ENCODE peak calls at places on chromosomes 3 and 15, in six cellular contexts. One of them, this sample, is unnamed.

GRCh38 chr15:48721061-48721810 is 75.7 kb upstream of the FBN1 start:
- DNase-seq in activated CD4-positive, alpha-beta T cell treated with anti-CD3 and anti-CD28 coated beads for 1 hour: no peak
- DNase-seq in activated T-cell treated with anti-CD3 and anti-CD28 coated beads for 48 hours: no peak
- DNase-seq in HCT116: no peak
- DNase-seq in CD14-positive monocyte: no peak
- DNase-seq in fibroblast of the aortic adventitia: peak
- DNase-seq in this sample: no peak

GRCh38 chr15:64865126-64865997 is 23.6 kb downstream of the PLEKHO2 start:
- DNase-seq in CD14-positive monocyte: no peak
- DNase-seq in activated CD4-positive, alpha-beta T cell treated with anti-CD3 and anti-CD28 coated beads for 1 hour: no peak
- DNase-seq in HCT116: no peak
- DNase-seq in activated T-cell treated with anti-CD3 and anti-CD28 coated beads for 48 hours: no peak
- DNase-seq in fibroblast of the aortic adventitia: no peak
- DNase-seq in this sample: no peak

GRCh38 chr3:112794622-112795172 is 52.0 kb downstream of the CD200R1L start:
- DNase-seq in activated T-cell treated with anti-CD3 and anti-CD28 coated beads for 48 hours: no peak
- DNase-seq in fibroblast of the aortic adventitia: no peak
- DNase-seq in activated CD4-positive, alpha-beta T cell treated with anti-CD3 and anti-CD28 coated beads for 1 hour: no peak
- DNase-seq in CD14-positive monocyte: peak
- DNase-seq in HCT116: no peak
- DNase-seq in this sample: no peak

GRCh38 chr15:29268706-29269484 is 727 bp downstream of the NSMCE3 start:
- DNase-seq in CD14-positive monocyte: peak
- DNase-seq in activated CD4-positive, alpha-beta T cell treated with anti-CD3 and anti-CD28 coated beads for 1 hour: peak
- DNase-seq in activated T-cell treated with anti-CD3 and anti-CD28 coated beads for 48 hours: peak
- DNase-seq in fibroblast of the aortic adventitia: peak
- DNase-seq in HCT116: no peak
- DNase-seq in this sample: no peak

GRCh38 chr15:62874933-62875625 is 167.5 kb upstream of the TPM1 start:
- DNase-seq in fibroblast of the aortic adventitia: peak
- DNase-seq in HCT116: no peak
- DNase-seq in CD14-positive monocyte: no peak
- DNase-seq in activated T-cell treated with anti-CD3 and anti-CD28 coated beads for 48 hours: no peak
- DNase-seq in activated CD4-positive, alpha-beta T cell treated with anti-CD3 and anti-CD28 coated beads for 1 hour: no peak
- DNase-seq in this sample: no peak

GRCh38 chr3:12308517-12308916 is 19.6 kb downstream of the PPARG start:
- DNase-seq in CD14-positive monocyte: no peak
- DNase-seq in fibroblast of the aortic adventitia: peak
- DNase-seq in activated CD4-positive, alpha-beta T cell treated with anti-CD3 and anti-CD28 coated beads for 1 hour: no peak
- DNase-seq in activated T-cell treated with anti-CD3 and anti-CD28 coated beads for 48 hours: no peak
- DNase-seq in HCT116: peak
- DNase-seq in this sample: no peak

GRCh38 chr3:94004301-94004910 is 24.0 kb downstream of the STX19 start:
- DNase-seq in activated CD4-positive, alpha-beta T cell treated with anti-CD3 and anti-CD28 coated beads for 1 hour: no peak
- DNase-seq in HCT116: peak
- DNase-seq in activated T-cell treated with anti-CD3 and anti-CD28 coated beads for 48 hours: no peak
- DNase-seq in CD14-positive monocyte: no peak
- DNase-seq in fibroblast of the aortic adventitia: peak
- DNase-seq in this sample: no peak

GRCh38 chr15:69035205-69035917 is 20.9 kb downstream of the NOX5 start:
- DNase-seq in fibroblast of the aortic adventitia: no peak
- DNase-seq in activated T-cell treated with anti-CD3 and anti-CD28 coated beads for 48 hours: no peak
- DNase-seq in activated CD4-positive, alpha-beta T cell treated with anti-CD3 and anti-CD28 coated beads for 1 hour: no peak
- DNase-seq in CD14-positive monocyte: no peak
- DNase-seq in HCT116: no peak
- DNase-seq in this sample: no peak

GRCh38 chr3:53184701-53185100 is 23.7 kb downstream of the PRKCD start:
- DNase-seq in CD14-positive monocyte: no peak
- DNase-seq in HCT116: no peak
- DNase-seq in activated CD4-positive, alpha-beta T cell treated with anti-CD3 and anti-CD28 coated beads for 1 hour: no peak
- DNase-seq in fibroblast of the aortic adventitia: no peak
- DNase-seq in activated T-cell treated with anti-CD3 and anti-CD28 coated beads for 48 hours: no peak
- DNase-seq in this sample: no peak

GRCh38 chr15:58307313-58307961 is 124.4 kb upstream of the LIPC start:
- DNase-seq in activated CD4-positive, alpha-beta T cell treated with anti-CD3 and anti-CD28 coated beads for 1 hour: no peak
- DNase-seq in HCT116: no peak
- DNase-seq in fibroblast of the aortic adventitia: peak
- DNase-seq in CD14-positive monocyte: no peak
- DNase-seq in activated T-cell treated with anti-CD3 and anti-CD28 coated beads for 48 hours: no peak
- DNase-seq in this sample: no peak

GRCh38 chr3:194312743-194313281 is 38.3 kb downstream of the CPN2 start:
- DNase-seq in HCT116: no peak
- DNase-seq in activated T-cell treated with anti-CD3 and anti-CD28 coated beads for 48 hours: no peak
- DNase-seq in fibroblast of the aortic adventitia: peak
- DNase-seq in activated CD4-positive, alpha-beta T cell treated with anti-CD3 and anti-CD28 coated beads for 1 hour: no peak
- DNase-seq in CD14-positive monocyte: no peak
- DNase-seq in this sample: peak

GRCh38 chr15:57611938-57612337 is 20.2 kb downstream of the MYZAP start:
- DNase-seq in activated T-cell treated with anti-CD3 and anti-CD28 coated beads for 48 hours: no peak
- DNase-seq in CD14-positive monocyte: no peak
- DNase-seq in activated CD4-positive, alpha-beta T cell treated with anti-CD3 and anti-CD28 coated beads for 1 hour: no peak
- DNase-seq in fibroblast of the aortic adventitia: peak
- DNase-seq in HCT116: peak
- DNase-seq in this sample: no peak

GRCh38 chr15:60535265-60535664 is 56.3 kb upstream of the ICE2 start:
- DNase-seq in CD14-positive monocyte: no peak
- DNase-seq in activated T-cell treated with anti-CD3 and anti-CD28 coated beads for 48 hours: no peak
- DNase-seq in fibroblast of the aortic adventitia: no peak
- DNase-seq in activated CD4-positive, alpha-beta T cell treated with anti-CD3 and anti-CD28 coated beads for 1 hour: no peak
- DNase-seq in HCT116: no peak
- DNase-seq in this sample: no peak

GRCh38 chr3:25784971-25785370 is 1.7 kb upstream of the NGLY1 start:
- DNase-seq in activated CD4-positive, alpha-beta T cell treated with anti-CD3 and anti-CD28 coated beads for 1 hour: no peak
- DNase-seq in CD14-positive monocyte: no peak
- DNase-seq in fibroblast of the aortic adventitia: no peak
- DNase-seq in HCT116: no peak
- DNase-seq in activated T-cell treated with anti-CD3 and anti-CD28 coated beads for 48 hours: no peak
- DNase-seq in this sample: no peak

GRCh38 chr3:88151358-88151757 is 1.6 kb downstream of the C3orf38 start:
- DNase-seq in HCT116: no peak
- DNase-seq in CD14-positive monocyte: no peak
- DNase-seq in activated CD4-positive, alpha-beta T cell treated with anti-CD3 and anti-CD28 coated beads for 1 hour: no peak
- DNase-seq in fibroblast of the aortic adventitia: peak
- DNase-seq in activated T-cell treated with anti-CD3 and anti-CD28 coated beads for 48 hours: no peak
- DNase-seq in this sample: no peak

GRCh38 chr3:42544492-42545283 is 37.1 kb downstream of the SEC22C start:
- DNase-seq in HCT116: no peak
- DNase-seq in fibroblast of the aortic adventitia: no peak
- DNase-seq in activated CD4-positive, alpha-beta T cell treated with anti-CD3 and anti-CD28 coated beads for 1 hour: no peak
- DNase-seq in activated T-cell treated with anti-CD3 and anti-CD28 coated beads for 48 hours: no peak
- DNase-seq in CD14-positive monocyte: no peak
- DNase-seq in this sample: no peak

GRCh38 chr3:132199451-132199850 is 117.8 kb upstream of the ACP3 start:
- DNase-seq in activated CD4-positive, alpha-beta T cell treated with anti-CD3 and anti-CD28 coated beads for 1 hour: no peak
- DNase-seq in HCT116: no peak
- DNase-seq in fibroblast of the aortic adventitia: no peak
- DNase-seq in CD14-positive monocyte: no peak
- DNase-seq in activated T-cell treated with anti-CD3 and anti-CD28 coated beads for 48 hours: no peak
- DNase-seq in this sample: no peak

GRCh38 chr3:113136071-113136470 is 75.3 kb upstream of the BOC start:
- DNase-seq in CD14-positive monocyte: no peak
- DNase-seq in activated T-cell treated with anti-CD3 and anti-CD28 coated beads for 48 hours: no peak
- DNase-seq in fibroblast of the aortic adventitia: peak
- DNase-seq in HCT116: peak
- DNase-seq in activated CD4-positive, alpha-beta T cell treated with anti-CD3 and anti-CD28 coated beads for 1 hour: no peak
- DNase-seq in this sample: no peak

GRCh38 chr15:51379390-51379789 is 37.9 kb downstream of the GLDN start:
- DNase-seq in fibroblast of the aortic adventitia: peak
- DNase-seq in HCT116: no peak
- DNase-seq in activated CD4-positive, alpha-beta T cell treated with anti-CD3 and anti-CD28 coated beads for 1 hour: no peak
- DNase-seq in CD14-positive monocyte: no peak
- DNase-seq in activated T-cell treated with anti-CD3 and anti-CD28 coated beads for 48 hours: no peak
- DNase-seq in this sample: no peak

GRCh38 chr15:92053727-92054316 is 200.3 kb downstream of the SLCO3A1 start:
- DNase-seq in HCT116: no peak
- DNase-seq in fibroblast of the aortic adventitia: no peak
- DNase-seq in activated T-cell treated with anti-CD3 and anti-CD28 coated beads for 48 hours: no peak
- DNase-seq in activated CD4-positive, alpha-beta T cell treated with anti-CD3 and anti-CD28 coated beads for 1 hour: no peak
- DNase-seq in CD14-positive monocyte: no peak
- DNase-seq in this sample: no peak

GRCh38 chr3:138384971-138385370 is 36.6 kb downstream of the MRAS start:
- DNase-seq in CD14-positive monocyte: no peak
- DNase-seq in activated T-cell treated with anti-CD3 and anti-CD28 coated beads for 48 hours: no peak
- DNase-seq in fibroblast of the aortic adventitia: no peak
- DNase-seq in HCT116: no peak
- DNase-seq in activated CD4-positive, alpha-beta T cell treated with anti-CD3 and anti-CD28 coated beads for 1 hour: no peak
- DNase-seq in this sample: no peak

GRCh38 chr3:4426782-4427344 is 40.2 kb downstream of the SUMF1 start:
- DNase-seq in activated CD4-positive, alpha-beta T cell treated with anti-CD3 and anti-CD28 coated beads for 1 hour: no peak
- DNase-seq in fibroblast of the aortic adventitia: peak
- DNase-seq in CD14-positive monocyte: no peak
- DNase-seq in HCT116: peak
- DNase-seq in activated T-cell treated with anti-CD3 and anti-CD28 coated beads for 48 hours: no peak
- DNase-seq in this sample: no peak

GRCh38 chr15:48515497-48515896 is 130.0 kb downstream of the FBN1 start:
- DNase-seq in HCT116: no peak
- DNase-seq in activated T-cell treated with anti-CD3 and anti-CD28 coated beads for 48 hours: no peak
- DNase-seq in activated CD4-positive, alpha-beta T cell treated with anti-CD3 and anti-CD28 coated beads for 1 hour: no peak
- DNase-seq in CD14-positive monocyte: no peak
- DNase-seq in fibroblast of the aortic adventitia: no peak
- DNase-seq in this sample: no peak

GRCh38 chr3:152574461-152575079 is 260.4 kb upstream of the P2RY1 start:
- DNase-seq in activated CD4-positive, alpha-beta T cell treated with anti-CD3 and anti-CD28 coated beads for 1 hour: no peak
- DNase-seq in activated T-cell treated with anti-CD3 and anti-CD28 coated beads for 48 hours: peak
- DNase-seq in fibroblast of the aortic adventitia: peak
- DNase-seq in HCT116: peak
- DNase-seq in CD14-positive monocyte: no peak
- DNase-seq in this sample: no peak

GRCh38 chr3:45066109-45066801 is 40.2 kb downstream of the CLEC3B start:
- DNase-seq in CD14-positive monocyte: no peak
- DNase-seq in fibroblast of the aortic adventitia: no peak
- DNase-seq in HCT116: no peak
- DNase-seq in activated CD4-positive, alpha-beta T cell treated with anti-CD3 and anti-CD28 coated beads for 1 hour: no peak
- DNase-seq in activated T-cell treated with anti-CD3 and anti-CD28 coated beads for 48 hours: no peak
- DNase-seq in this sample: no peak

GRCh38 chr15:70597056-70597603 is 166.2 kb downstream of the UACA start:
- DNase-seq in activated CD4-positive, alpha-beta T cell treated with anti-CD3 and anti-CD28 coated beads for 1 hour: no peak
- DNase-seq in CD14-positive monocyte: no peak
- DNase-seq in fibroblast of the aortic adventitia: no peak
- DNase-seq in activated T-cell treated with anti-CD3 and anti-CD28 coated beads for 48 hours: no peak
- DNase-seq in HCT116: no peak
- DNase-seq in this sample: no peak

GRCh38 chr3:125641901-125642300 is 46.6 kb upstream of the OSBPL11 start:
- DNase-seq in activated T-cell treated with anti-CD3 and anti-CD28 coated beads for 48 hours: no peak
- DNase-seq in fibroblast of the aortic adventitia: peak
- DNase-seq in activated CD4-positive, alpha-beta T cell treated with anti-CD3 and anti-CD28 coated beads for 1 hour: no peak
- DNase-seq in CD14-positive monocyte: no peak
- DNase-seq in HCT116: no peak
- DNase-seq in this sample: no peak

GRCh38 chr3:152595975-152596832 is 238.7 kb upstream of the P2RY1 start:
- DNase-seq in fibroblast of the aortic adventitia: peak
- DNase-seq in CD14-positive monocyte: no peak
- DNase-seq in HCT116: no peak
- DNase-seq in activated CD4-positive, alpha-beta T cell treated with anti-CD3 and anti-CD28 coated beads for 1 hour: no peak
- DNase-seq in activated T-cell treated with anti-CD3 and anti-CD28 coated beads for 48 hours: no peak
- DNase-seq in this sample: no peak

GRCh38 chr3:111252795-111253194 is 181.2 kb downstream of the NECTIN3 start:
- DNase-seq in activated CD4-positive, alpha-beta T cell treated with anti-CD3 and anti-CD28 coated beads for 1 hour: no peak
- DNase-seq in HCT116: no peak
- DNase-seq in fibroblast of the aortic adventitia: peak
- DNase-seq in CD14-positive monocyte: no peak
- DNase-seq in activated T-cell treated with anti-CD3 and anti-CD28 coated beads for 48 hours: no peak
- DNase-seq in this sample: no peak

GRCh38 chr15:77517579-77517978 is 96.9 kb downstream of the HMG20A start:
- DNase-seq in CD14-positive monocyte: no peak
- DNase-seq in fibroblast of the aortic adventitia: no peak
- DNase-seq in activated CD4-positive, alpha-beta T cell treated with anti-CD3 and anti-CD28 coated beads for 1 hour: no peak
- DNase-seq in HCT116: no peak
- DNase-seq in activated T-cell treated with anti-CD3 and anti-CD28 coated beads for 48 hours: no peak
- DNase-seq in this sample: no peak